ENCODE peak calls at places on chromosomes 11 and 22, in eight cellular contexts. L is foreskin fibroblast, D is B cell, Y is cardiac fibroblast, X is sciatic nerve, M is mucosa of descending colon, W is myocyte, I is posterior vena cava. Q is an unnamed sample.

GRCh38 chr11:41716862-41717261 is 257.4 kb upstream of the LRRC4C start:
- DNase-seq in W (no peak), Y (no peak), I (no peak), D (no peak), L (no peak), X (no peak), M (no peak), Q (no peak)

GRCh38 chr11:80214413-80214812 is 773.6 kb upstream of the TENM4 start:
- DNase-seq in W (no peak), L (no peak), X (no peak), Y (no peak), M (no peak), I (no peak), D (no peak), Q (no peak)

GRCh38 chr22:36334838-36335603 is 52.7 kb downstream of the MYH9 start:
- DNase-seq in D (no peak), Y (peak), W (peak), L (peak), M (no peak), I (no peak), X (no peak), Q (peak)

GRCh38 chr22:21834869-21835268 is 32.6 kb downstream of the MAPK1 start:
- DNase-seq in I (no peak), D (peak), L (no peak), M (no peak), W (no peak), Y (no peak), X (no peak), Q (no peak)

GRCh38 chr11:32081129-32081641 is 9.7 kb upstream of the RCN1 start:
- DNase-seq in W (peak), Y (peak), M (no peak), D (no peak), I (no peak), X (no peak), L (peak), Q (peak)

GRCh38 chr22:27776410-27776958 is 25.1 kb downstream of the MN1 start:
- DNase-seq in M (no peak), Y (no peak), D (no peak), X (no peak), W (no peak), I (peak), L (no peak), Q (peak)

GRCh38 chr11:19740586-19740985 is 27.9 kb downstream of the NAV2 start:
- DNase-seq in L (no peak), X (no peak), Y (no peak), I (no peak), M (no peak), D (no peak), W (no peak), Q (no peak)

GRCh38 chr11:131392528-131393255 is 22.3 kb downstream of the NTM start:
- DNase-seq in W (peak), X (no peak), M (peak), L (no peak), Y (no peak), I (no peak), D (no peak), Q (no peak)

GRCh38 chr22:49046546-49047305 is 780.9 kb downstream of the BRD1 start:
- DNase-seq in W (no peak), M (peak), I (peak), D (no peak), X (peak), Y (no peak), L (no peak), Q (no peak)

GRCh38 chr22:25702046-25702445 is 39.9 kb upstream of the MYO18B start:
- DNase-seq in X (no peak), Y (peak), M (no peak), L (peak), D (peak), I (no peak), W (peak), Q (no peak)

GRCh38 chr11:118194835-118195627 is 18.6 kb upstream of the SCN2B start:
- DNase-seq in X (peak), M (peak), Y (peak), I (peak), D (no peak), W (peak), L (peak), Q (peak)

GRCh38 chr11:61007383-61007970 is 36.0 kb downstream of the CD6 start:
- DNase-seq in W (peak), L (no peak), M (peak), Y (no peak), I (peak), D (peak), X (no peak), Q (no peak)

GRCh38 chr11:45332486-45332934 is 46.4 kb upstream of the SYT13 start:
- DNase-seq in L (no peak), Y (peak), I (no peak), M (peak), D (peak), W (peak), X (no peak), Q (no peak)

GRCh38 chr22:47225080-47225930 is 462.9 kb downstream of the TBC1D22A start:
- DNase-seq in W (no peak), Y (no peak), D (no peak), M (no peak), L (no peak), I (peak), X (peak), Q (no peak)

GRCh38 chr11:112805658-112806057 is 155.6 kb upstream of the NCAM1 start:
- DNase-seq in Y (no peak), I (no peak), L (no peak), D (no peak), M (no peak), W (no peak), X (no peak), Q (no peak)

GRCh38 chr11:120335596-120335927 is 651 bp upstream of the ARHGEF12 start:
- DNase-seq in M (no peak), X (no peak), Y (no peak), L (no peak), D (no peak), I (no peak), W (no peak), Q (no peak)

GRCh38 chr11:119722281-119722794 is 6.7 kb downstream of the NECTIN1 start:
- DNase-seq in X (no peak), M (peak), I (no peak), W (peak), Y (no peak), D (no peak), L (no peak), Q (no peak)

GRCh38 chr11:66418168-66418985 is 2.5 kb upstream of the NPAS4 start:
- DNase-seq in X (peak), D (peak), W (peak), L (peak), Y (peak), I (peak), M (peak), Q (peak)

GRCh38 chr11:1085440-1086170 is 10.9 kb downstream of the MUC2 start:
- DNase-seq in W (no peak), I (peak), M (no peak), D (no peak), L (no peak), Y (no peak), X (no peak), Q (no peak)

GRCh38 chr11:69135420-69136363 is 20.0 kb upstream of the SMIM38 start:
- DNase-seq in I (peak), W (no peak), M (no peak), D (no peak), X (peak), Y (no peak), L (no peak), Q (no peak)

GRCh38 chr11:61752925-61753551 is 602 bp downstream of the MYRF start:
- DNase-seq in M (no peak), D (no peak), L (no peak), Y (no peak), W (no peak), X (no peak), I (no peak), Q (no peak)

GRCh38 chr11:14380947-14381555 is 22.1 kb upstream of the RRAS2 start:
- DNase-seq in M (peak), I (peak), Y (peak), X (peak), D (peak), L (no peak), W (peak), Q (peak)

GRCh38 chr11:57674251-57674650 is 6.3 kb downstream of the ZDHHC5 start:
- DNase-seq in X (no peak), I (no peak), M (no peak), W (no peak), D (no peak), Y (no peak), L (no peak), Q (no peak)

GRCh38 chr11:133966924-133967598 is 10.3 kb upstream of the IGSF9B start:
- DNase-seq in I (no peak), Y (no peak), D (peak), X (peak), W (no peak), M (peak), L (no peak), Q (peak)

GRCh38 chr22:39500101-39500500 is 2.0 kb upstream of the MIEF1 start:
- DNase-seq in M (no peak), D (no peak), I (no peak), X (no peak), W (no peak), Y (no peak), L (no peak), Q (peak)

GRCh38 chr11:10459029-10459970 is 4.2 kb downstream of the AMPD3 start:
- DNase-seq in X (no peak), M (peak), I (no peak), D (peak), Y (peak), L (no peak), W (no peak), Q (no peak)

GRCh38 chr11:43138621-43139140 is 173.1 kb upstream of the API5 start:
- DNase-seq in X (no peak), Y (no peak), L (no peak), I (no peak), W (no peak), D (no peak), M (no peak), Q (no peak)

GRCh38 chr22:29152045-29152380 is 53.7 kb upstream of the EMID1 start:
- DNase-seq in W (peak), L (no peak), X (no peak), M (no peak), I (no peak), D (no peak), Y (no peak), Q (no peak)

GRCh38 chr11:69707156-69707555 is 3.3 kb upstream of the FGF19 start:
- DNase-seq in M (peak), X (no peak), Y (no peak), L (no peak), I (no peak), W (no peak), D (no peak), Q (no peak)

GRCh38 chr11:45675646-45676045 is 10.2 kb upstream of the CHST1 start:
- DNase-seq in W (no peak), L (no peak), X (no peak), M (no peak), Y (no peak), I (peak), D (no peak), Q (no peak)

GRCh38 chr11:64246874-64247728 is at the start of gene PPP1R14B:
- DNase-seq in M (peak), X (peak), L (peak), Y (peak), I (peak), W (peak), D (peak), Q (peak)

GRCh38 chr22:37462983-37463382 is 23.2 kb downstream of the MFNG start:
- DNase-seq in X (no peak), Y (peak), I (no peak), L (no peak), D (no peak), M (peak), W (peak), Q (no peak)

GRCh38 chr22:17945851-17946690 is 78.3 kb downstream of the MICAL3 start:
- DNase-seq in X (peak), D (no peak), M (no peak), L (no peak), I (peak), Y (no peak), W (no peak), Q (no peak)

GRCh38 chr11:111393096-111393495 is 14.0 kb upstream of the POU2AF1 start:
- DNase-seq in X (no peak), W (no peak), D (no peak), L (no peak), I (no peak), Y (no peak), M (no peak), Q (no peak)

GRCh38 chr11:44334356-44335004 is 24.5 kb upstream of the ALX4 start:
- DNase-seq in L (no peak), D (no peak), I (peak), X (no peak), W (no peak), Y (no peak), M (no peak), Q (no peak)

GRCh38 chr11:12170984-12171383 is 60.6 kb downstream of the MICAL2 start:
- DNase-seq in Y (peak), W (peak), L (no peak), X (peak), I (peak), D (no peak), M (no peak), Q (peak)

GRCh38 chr11:57638005-57638760 is 11.5 kb downstream of the YPEL4 start:
- DNase-seq in I (no peak), L (peak), M (peak), D (no peak), X (peak), W (peak), Y (peak), Q (peak)

GRCh38 chr11:70586261-70587094 is 188.1 kb downstream of the CTTN start:
- DNase-seq in M (no peak), I (peak), X (no peak), W (no peak), Y (no peak), L (no peak), D (no peak), Q (no peak)

GRCh38 chr11:63516109-63516508 is 10.2 kb downstream of the LGALS12 start:
- DNase-seq in Y (no peak), X (no peak), W (no peak), L (no peak), M (no peak), D (no peak), I (no peak), Q (no peak)